ENCODE peak calls at places on chromosomes 13 and 19, in five cellular contexts. One of them, this sample, is unnamed. For H3K4me1, the result is how much of the 10 kb centered on the place peaks cover.

GRCh38 chr19:4914736-4915501 is 5.6 kb downstream of the UHRF1 start:
- DNase-seq in tibial nerve: peak
- DNase-seq in uterus: no peak
- DNase-seq in lung: peak
- DNase-seq in adrenal gland: no peak
- DNase-seq in this sample: peak

GRCh38 chr13:81986308-81986707 is 1645.4 kb upstream of the SPRY2 start:
- DNase-seq in adrenal gland: no peak
- DNase-seq in lung: no peak
- DNase-seq in uterus: no peak
- DNase-seq in tibial nerve: no peak
- DNase-seq in this sample: no peak

GRCh38 chr19:46155237-46155636 is 7.2 kb downstream of the IGFL2 start:
- DNase-seq in lung: no peak
- DNase-seq in adrenal gland: no peak
- DNase-seq in uterus: no peak
- DNase-seq in tibial nerve: no peak
- DNase-seq in this sample: no peak

GRCh38 chr13:101489635-101490034 is 37.2 kb downstream of the ITGBL1 start:
- DNase-seq in lung: no peak
- DNase-seq in tibial nerve: no peak
- DNase-seq in adrenal gland: no peak
- DNase-seq in uterus: no peak
- DNase-seq in this sample: no peak

GRCh38 chr19:5718579-5719273 is 1.2 kb downstream of the LONP1 start:
- DNase-seq in tibial nerve: no peak
- DNase-seq in lung: no peak
- DNase-seq in uterus: no peak
- DNase-seq in adrenal gland: peak
- DNase-seq in this sample: peak

GRCh38 chr13:40187324-40187795 is 479.1 kb downstream of the FOXO1 start:
- DNase-seq in lung: no peak
- DNase-seq in tibial nerve: no peak
- DNase-seq in uterus: no peak
- DNase-seq in adrenal gland: no peak
- DNase-seq in this sample: peak

GRCh38 chr19:9608912-9609311 is 12.1 kb downstream of the ZNF561 start:
- DNase-seq in lung: no peak
- DNase-seq in uterus: no peak
- DNase-seq in adrenal gland: no peak
- DNase-seq in tibial nerve: no peak
- DNase-seq in this sample: no peak

GRCh38 chr19:28427256-28428083 is 785.5 kb downstream of the UQCRFS1 start:
- DNase-seq in tibial nerve: no peak
- DNase-seq in uterus: no peak
- DNase-seq in adrenal gland: no peak
- DNase-seq in lung: no peak
- DNase-seq in this sample: no peak

GRCh38 chr13:94480672-94481145 is 1.2 kb upstream of the DCT start:
- DNase-seq in adrenal gland: no peak
- DNase-seq in lung: no peak
- DNase-seq in tibial nerve: peak
- DNase-seq in uterus: no peak
- DNase-seq in this sample: peak

GRCh38 chr19:1734328-1734966 is 18.9 kb upstream of the ONECUT3 start:
- DNase-seq in tibial nerve: no peak
- DNase-seq in adrenal gland: no peak
- DNase-seq in uterus: no peak
- DNase-seq in lung: no peak
- DNase-seq in this sample: no peak

GRCh38 chr13:37138169-37138568 is 32.7 kb upstream of the CSNK1A1L start:
- DNase-seq in tibial nerve: no peak
- DNase-seq in uterus: no peak
- DNase-seq in adrenal gland: no peak
- DNase-seq in lung: no peak
- DNase-seq in this sample: no peak

GRCh38 chr13:38902551-38902950 is 88.1 kb downstream of the STOML3 start:
- DNase-seq in lung: no peak
- DNase-seq in uterus: no peak
- DNase-seq in adrenal gland: no peak
- DNase-seq in tibial nerve: no peak
- DNase-seq in this sample: no peak

GRCh38 chr19:51808333-51808986 is 13.5 kb downstream of the FPR3 start:
- DNase-seq in adrenal gland: no peak
- DNase-seq in uterus: no peak
- DNase-seq in lung: no peak
- DNase-seq in tibial nerve: no peak
- DNase-seq in this sample: no peak

GRCh38 chr13:29362849-29363604 is 232.5 kb downstream of the SLC7A1 start:
- DNase-seq in lung: no peak
- DNase-seq in uterus: peak
- DNase-seq in adrenal gland: peak
- DNase-seq in tibial nerve: peak
- DNase-seq in this sample: peak

GRCh38 chr19:45954132-45954531 is 19.5 kb downstream of the NOVA2 start:
- DNase-seq in lung: no peak
- DNase-seq in tibial nerve: no peak
- DNase-seq in uterus: no peak
- DNase-seq in adrenal gland: no peak
- DNase-seq in this sample: no peak

GRCh38 chr19:49475995-49476880 is 2.2 kb downstream of the FLT3LG start:
- DNase-seq in lung: no peak
- DNase-seq in adrenal gland: no peak
- DNase-seq in uterus: no peak
- DNase-seq in tibial nerve: no peak
- DNase-seq in this sample: peak

GRCh38 chr19:47430041-47430802 is 10.9 kb upstream of the MEIS3 start:
- DNase-seq in adrenal gland: peak
- DNase-seq in uterus: no peak
- DNase-seq in tibial nerve: no peak
- DNase-seq in lung: peak
- DNase-seq in this sample: no peak

GRCh38 chr13:79482271-79482970 is 1.5 kb downstream of the NDFIP2 start:
- DNase-seq in lung: no peak
- DNase-seq in adrenal gland: no peak
- DNase-seq in tibial nerve: no peak
- DNase-seq in uterus: no peak
- DNase-seq in this sample: no peak

GRCh38 chr13:79483302-79483701 is 2.3 kb downstream of the NDFIP2 start:
- DNase-seq in lung: no peak
- DNase-seq in uterus: no peak
- DNase-seq in tibial nerve: no peak
- DNase-seq in adrenal gland: no peak
- DNase-seq in this sample: no peak

GRCh38 chr13:79485014-79485441 is 4.1 kb downstream of the NDFIP2 start:
- DNase-seq in tibial nerve: no peak
- DNase-seq in uterus: no peak
- DNase-seq in adrenal gland: peak
- DNase-seq in lung: no peak
- DNase-seq in this sample: peak

GRCh38 chr13:79486433-79487188 is 5.7 kb downstream of the NDFIP2 start:
- DNase-seq in adrenal gland: no peak
- DNase-seq in lung: no peak
- DNase-seq in tibial nerve: no peak
- DNase-seq in uterus: no peak
- DNase-seq in this sample: no peak

DNA sequence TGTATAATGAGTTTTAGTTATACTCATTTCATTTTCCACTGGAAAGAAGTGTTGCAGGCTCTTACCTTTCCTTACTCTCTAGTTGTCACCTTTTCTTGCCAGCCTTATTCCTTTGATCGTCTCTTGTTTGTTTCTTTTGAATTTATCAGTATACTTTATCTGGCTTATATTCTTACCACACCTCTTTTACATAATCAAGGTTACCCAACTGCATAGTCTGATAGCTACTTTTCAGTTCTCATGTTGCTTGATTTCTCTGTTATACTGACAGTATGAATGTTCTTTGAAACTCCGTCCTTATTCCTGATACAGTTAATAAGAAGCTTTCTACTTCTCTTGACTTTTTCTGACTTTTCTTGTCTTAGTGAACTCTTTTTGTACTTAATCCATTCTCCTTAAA is 4.5 kb downstream of the NDFIP2 start:
- DNase-seq in uterus: no peak
- DNase-seq in adrenal gland: no peak
- DNase-seq in lung: no peak
- DNase-seq in tibial nerve: no peak
- DNase-seq in this sample: no peak
- H3K4me1 ChIP-seq in uterus: under half
- H3K4me1 ChIP-seq in adrenal gland: under half
- H3K4me1 ChIP-seq in lung: under half
- H3K4me1 ChIP-seq in tibial nerve: under half
- H3K4me1 ChIP-seq in this sample: half or more

GRCh38 chr13:109272595-109273325 is 513.6 kb downstream of the IRS2 start:
- DNase-seq in lung: no peak
- DNase-seq in adrenal gland: no peak
- DNase-seq in uterus: no peak
- DNase-seq in tibial nerve: no peak
- DNase-seq in this sample: no peak
- H3K4me1 ChIP-seq in lung: under half
- H3K4me1 ChIP-seq in adrenal gland: under half
- H3K4me1 ChIP-seq in uterus: under half
- H3K4me1 ChIP-seq in tibial nerve: under half
- H3K4me1 ChIP-seq in this sample: under half

GRCh38 chr19:56109216-56109615 is 11.9 kb downstream of the ZNF787 start:
- DNase-seq in adrenal gland: peak
- DNase-seq in uterus: no peak
- DNase-seq in tibial nerve: no peak
- DNase-seq in lung: no peak
- DNase-seq in this sample: no peak
- H3K4me1 ChIP-seq in adrenal gland: half or more
- H3K4me1 ChIP-seq in uterus: under half
- H3K4me1 ChIP-seq in tibial nerve: half or more
- H3K4me1 ChIP-seq in lung: half or more
- H3K4me1 ChIP-seq in this sample: under half

GRCh38 chr19:10660346-10660745 is 6.2 kb downstream of the ILF3 start:
- DNase-seq in adrenal gland: no peak
- DNase-seq in lung: no peak
- DNase-seq in uterus: no peak
- DNase-seq in tibial nerve: no peak
- DNase-seq in this sample: no peak

GRCh38 chr19:10667867-10668266 is 13.7 kb downstream of the ILF3 start:
- DNase-seq in uterus: no peak
- DNase-seq in adrenal gland: no peak
- DNase-seq in tibial nerve: no peak
- DNase-seq in lung: no peak
- DNase-seq in this sample: no peak

GRCh38 chr19:10661946-10662345 is 7.8 kb downstream of the ILF3 start:
- DNase-seq in tibial nerve: no peak
- DNase-seq in adrenal gland: no peak
- DNase-seq in lung: no peak
- DNase-seq in uterus: no peak
- DNase-seq in this sample: no peak

DNA sequence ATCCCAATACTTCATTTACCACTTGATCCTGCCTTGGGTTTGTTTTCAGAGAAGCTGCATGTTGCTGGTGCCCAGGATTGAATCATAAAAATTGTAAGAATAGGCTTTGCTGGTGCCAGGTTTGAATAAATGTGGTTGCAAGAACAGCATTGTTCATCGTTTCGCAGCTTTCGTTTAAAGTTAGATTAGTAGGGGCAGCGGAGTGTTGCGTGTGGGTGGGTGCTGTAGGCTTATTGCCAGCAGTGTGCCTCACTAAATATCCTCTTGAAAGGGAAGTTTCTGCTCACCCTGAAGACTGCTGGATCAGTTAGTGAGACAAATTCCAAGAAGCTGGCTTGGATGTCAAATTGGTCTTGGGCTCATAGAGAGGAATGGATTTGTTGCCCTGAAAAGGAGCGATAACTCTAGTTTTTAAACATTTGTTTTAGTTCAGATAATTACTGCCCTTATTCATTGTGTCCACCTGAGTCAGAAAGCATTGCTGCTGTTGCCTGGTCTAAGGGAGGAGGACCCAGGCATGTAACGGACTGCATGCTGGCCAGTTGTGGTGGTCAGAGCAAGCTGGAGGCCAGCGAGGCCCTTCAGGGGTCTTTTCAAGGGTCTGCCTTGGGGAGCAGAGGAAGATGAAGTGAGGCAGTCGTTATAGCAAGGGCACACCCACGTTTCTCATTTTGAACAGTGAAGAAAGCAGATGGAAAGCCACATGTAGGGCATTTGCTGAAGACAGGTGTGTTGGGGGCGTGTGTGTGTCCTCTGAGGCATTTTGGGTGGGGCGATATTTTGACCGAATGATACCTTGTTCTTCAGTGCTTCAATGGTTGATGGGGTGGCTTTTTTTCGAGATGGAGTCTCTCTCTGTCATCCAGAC is 8.5 kb downstream of the ILF3 start:
- DNase-seq in adrenal gland: no peak
- DNase-seq in lung: no peak
- DNase-seq in tibial nerve: no peak
- DNase-seq in uterus: no peak
- DNase-seq in this sample: no peak
- H3K4me1 ChIP-seq in adrenal gland: under half
- H3K4me1 ChIP-seq in lung: under half
- H3K4me1 ChIP-seq in tibial nerve: under half
- H3K4me1 ChIP-seq in uterus: under half
- H3K4me1 ChIP-seq in this sample: under half

GRCh38 chr13:46288570-46289259 is 77.0 kb downstream of the LRRC63 start:
- DNase-seq in uterus: no peak
- DNase-seq in adrenal gland: no peak
- DNase-seq in lung: no peak
- DNase-seq in tibial nerve: no peak
- DNase-seq in this sample: peak
- H3K4me1 ChIP-seq in uterus: under half
- H3K4me1 ChIP-seq in adrenal gland: under half
- H3K4me1 ChIP-seq in lung: under half
- H3K4me1 ChIP-seq in tibial nerve: under half
- H3K4me1 ChIP-seq in this sample: under half

GRCh38 chr13:112898786-112899617 is 70.0 kb upstream of the MCF2L start:
- DNase-seq in adrenal gland: no peak
- DNase-seq in lung: no peak
- DNase-seq in uterus: no peak
- DNase-seq in tibial nerve: no peak
- DNase-seq in this sample: no peak

GRCh38 chr13:112895521-112896465 is 73.2 kb upstream of the MCF2L start:
- DNase-seq in uterus: no peak
- DNase-seq in tibial nerve: no peak
- DNase-seq in lung: no peak
- DNase-seq in adrenal gland: no peak
- DNase-seq in this sample: no peak

GRCh38 chr13:112897956-112898785 is 70.8 kb upstream of the MCF2L start:
- DNase-seq in adrenal gland: no peak
- DNase-seq in uterus: no peak
- DNase-seq in tibial nerve: no peak
- DNase-seq in lung: no peak
- DNase-seq in this sample: no peak

GRCh38 chr13:112896736-112897602 is 72.0 kb upstream of the MCF2L start:
- DNase-seq in adrenal gland: peak
- DNase-seq in tibial nerve: no peak
- DNase-seq in lung: no peak
- DNase-seq in uterus: no peak
- DNase-seq in this sample: no peak

GRCh38 chr13:112897603-112897955 is 71.4 kb upstream of the MCF2L start:
- DNase-seq in uterus: no peak
- DNase-seq in adrenal gland: no peak
- DNase-seq in tibial nerve: no peak
- DNase-seq in lung: no peak
- DNase-seq in this sample: no peak
- H3K4me1 ChIP-seq in uterus: under half
- H3K4me1 ChIP-seq in adrenal gland: under half
- H3K4me1 ChIP-seq in tibial nerve: under half
- H3K4me1 ChIP-seq in lung: under half
- H3K4me1 ChIP-seq in this sample: under half